ENCODE peak calls at places on chromosomes 7 and 10, in six cellular contexts. G is GM12878, H is SK-N-SH, I is K562, A is Karpas-422, D is kidney. K is an unnamed sample.

GRCh38 chr7:149790146-149790548 is 16.8 kb upstream of the ZNF467 start:
- DNase-seq in G (no peak), H (peak; percentile 92), I (peak; percentile 91), A (no peak), D (no peak), K (no peak)

GRCh38 chr7:134371536-134371935 is 54.8 kb upstream of the SLC35B4 start:
- DNase-seq in G (no peak), H (no peak), I (no peak), A (no peak), D (no peak), K (no peak)

GRCh38 chr10:118940386-118940785 is 89.1 kb upstream of the NANOS1 start:
- DNase-seq in G (no peak), H (no peak), I (no peak), A (no peak), D (no peak), K (no peak)

GRCh38 chr10:60496181-60496580 is 106.5 kb upstream of the ANK3 start:
- DNase-seq in G (no peak), H (no peak), I (no peak), A (no peak), D (no peak), K (no peak)

GRCh38 chr7:156122752-156123354 is 310.6 kb upstream of the SHH start:
- DNase-seq in G (no peak), H (no peak), I (no peak), A (no peak), D (no peak), K (no peak)

GRCh38 chr7:727806-728460 is 852 bp upstream of the PRKAR1B start:
- DNase-seq in G (no peak), H (peak; percentile 82), I (peak; percentile 48), A (no peak), D (no peak), K (no peak)

GRCh38 chr10:8133146-8133545 is 78.7 kb downstream of the GATA3 start:
- DNase-seq in G (peak; percentile 80), H (no peak), I (no peak), A (no peak), D (no peak), K (peak; percentile 64)

GRCh38 chr7:157849726-157850125 is 512.9 kb downstream of the DNAJB6 start:
- DNase-seq in G (no peak), H (no peak), I (no peak), A (no peak), D (peak; percentile 29), K (no peak)

GRCh38 chr10:10824611-10825148 is 193.0 kb upstream of the CELF2 start:
- DNase-seq in G (no peak), H (no peak), I (no peak), A (no peak), D (no peak), K (no peak)

GRCh38 chr7:32163911-32164310 is 93.7 kb upstream of the PDE1C start:
- DNase-seq in G (no peak), H (no peak), I (no peak), A (no peak), D (no peak), K (no peak)

GRCh38 chr10:88952647-88953111 is at the start of gene ACTA2:
- DNase-seq in G (no peak), H (peak; percentile 38), I (no peak), A (no peak), D (peak; percentile 87), K (no peak)

GRCh38 chr10:88949051-88949450 is 3.5 kb downstream of the ACTA2 start:
- DNase-seq in G (no peak), H (no peak), I (no peak), A (no peak), D (no peak), K (no peak)

GRCh38 chr10:88953662-88954061 is 1.1 kb upstream of the ACTA2 start:
- DNase-seq in G (no peak), H (no peak), I (no peak), A (no peak), D (no peak), K (no peak)

GRCh38 chr10:88946965-88947590 is 5.5 kb downstream of the ACTA2 start:
- DNase-seq in G (no peak), H (no peak), I (no peak), A (no peak), D (no peak), K (no peak)

GRCh38 chr10:88949912-88950664 is 2.5 kb downstream of the ACTA2 start:
- DNase-seq in G (no peak), H (no peak), I (no peak), A (no peak), D (no peak), K (no peak)
- H3K9ac ChIP-seq in G (no peak overlapping the region), H (peak overlapping the region; percentile 46), I (no peak overlapping the region), A (no peak overlapping the region), D (no peak overlapping the region), K (no peak overlapping the region)

GRCh38 chr10:101617824-101618568 is 29.9 kb downstream of the DPCD start:
- DNase-seq in G (no peak), H (no peak), I (no peak), A (no peak), D (peak; percentile 43), K (no peak)
- H3K9ac ChIP-seq in G (no peak overlapping the region), H (no peak overlapping the region), I (peak overlapping the region; percentile 58), A (peak overlapping the region; percentile 14), D (no peak overlapping the region), K (no peak overlapping the region)

GRCh38 chr7:30504347-30505173 is at the start of gene GGCT:
- DNase-seq in G (peak; percentile 95), H (peak; percentile 100), I (peak; percentile 100), A (peak; percentile 99), D (peak; percentile 99), K (peak; percentile 98)

GRCh38 chr7:30502470-30503251 is 2.0 kb downstream of the GGCT start:
- DNase-seq in G (no peak), H (no peak), I (no peak), A (peak; percentile 44), D (no peak), K (no peak)

GRCh38 chr7:30503273-30504212 is 1.1 kb downstream of the GGCT start:
- DNase-seq in G (no peak), H (peak; percentile 33), I (no peak), A (peak; percentile 34), D (no peak), K (no peak)

GRCh38 chr7:30501264-30501663 is 3.4 kb downstream of the GGCT start:
- DNase-seq in G (no peak), H (no peak), I (no peak), A (no peak), D (no peak), K (no peak)

DNA sequence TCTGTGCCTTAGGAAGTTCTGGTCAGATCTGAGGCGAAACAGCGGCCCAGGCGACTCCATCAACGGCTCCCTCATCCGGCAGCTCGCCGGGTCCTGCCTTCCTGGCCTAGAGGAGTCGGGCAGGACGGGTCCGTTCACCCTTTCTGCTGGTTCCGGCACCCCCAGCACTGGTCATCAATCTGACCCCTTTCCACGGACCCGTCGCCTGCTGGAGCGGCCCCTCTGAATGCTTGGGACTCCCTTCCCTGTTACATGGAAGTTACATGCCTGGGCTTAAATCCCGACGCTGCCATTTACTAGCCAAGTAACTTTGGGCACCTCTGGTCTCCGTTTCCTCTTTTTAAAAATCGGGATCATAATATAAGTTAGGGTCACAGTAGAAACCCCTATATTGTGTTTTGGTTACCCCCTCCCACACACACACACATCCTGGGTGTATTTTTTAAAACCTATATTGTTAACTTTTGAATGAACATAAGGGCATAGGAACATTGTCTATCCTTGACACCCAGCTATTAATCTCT is 607 bp upstream of the GGCT start:
- DNase-seq in G (no peak), H (no peak), I (no peak), A (no peak), D (no peak), K (no peak)
- H3K9ac ChIP-seq in G (peak overlapping the region; percentile 86), H (peak overlapping the region; percentile 76), I (peak overlapping the region; percentile 91), A (peak overlapping the region; percentile 70), D (peak overlapping the region; percentile 93), K (peak overlapping the region; percentile 92)

DNA sequence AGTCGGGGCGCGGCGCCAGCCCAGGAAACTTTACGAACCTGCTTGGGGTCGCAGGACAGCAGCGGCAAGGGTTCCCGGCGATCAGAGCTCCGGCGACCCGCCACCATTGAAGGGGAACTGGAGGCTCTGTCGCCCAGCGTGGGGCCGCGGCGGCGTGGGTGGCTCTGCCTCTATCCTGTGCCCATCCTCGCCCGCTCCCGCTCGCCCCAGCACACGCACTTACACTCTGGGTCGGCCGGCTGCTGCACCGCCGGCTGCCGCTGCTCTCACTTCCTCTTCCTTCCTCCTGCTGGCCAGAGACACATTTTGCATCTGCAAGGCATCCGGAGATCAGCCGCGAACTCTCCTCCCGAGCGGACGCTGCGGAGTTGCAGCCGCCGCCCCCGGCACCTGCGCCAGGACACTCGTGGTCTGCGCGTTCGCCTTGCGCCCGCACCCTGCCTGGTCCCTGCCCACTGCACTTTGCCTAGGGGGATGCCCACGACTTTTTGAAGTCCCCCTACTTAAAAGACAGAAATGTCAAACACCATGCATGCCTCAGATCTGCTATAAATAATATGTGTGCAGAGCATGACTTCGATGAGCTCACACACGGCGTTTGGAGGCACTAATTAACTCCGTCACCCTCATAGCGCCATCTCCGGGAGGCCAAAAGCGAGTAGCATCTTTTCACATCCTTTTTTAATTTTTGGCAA is at the start of gene ELMO1:
- DNase-seq in G (peak; percentile 42), H (peak; percentile 94), I (peak; percentile 21), A (peak; percentile 96), D (peak; percentile 92), K (peak; percentile 72)
- H3K9ac ChIP-seq in G (peak within 1 kb of the TSS; percentile 11), H (no peak within 1 kb of the TSS), I (peak within 1 kb of the TSS; percentile 45), A (peak within 1 kb of the TSS; percentile 71), D (peak within 1 kb of the TSS; percentile 41), K (peak within 1 kb of the TSS; percentile 54)

GRCh38 chr10:114624422-114624821 is 33.7 kb downstream of the ABLIM1 start:
- DNase-seq in G (no peak), H (no peak), I (no peak), A (no peak), D (no peak), K (no peak)

GRCh38 chr10:114628106-114628505 is 30.0 kb downstream of the ABLIM1 start:
- DNase-seq in G (no peak), H (no peak), I (no peak), A (no peak), D (no peak), K (no peak)

GRCh38 chr10:114624941-114625780 is 32.9 kb downstream of the ABLIM1 start:
- DNase-seq in G (no peak), H (no peak), I (no peak), A (no peak), D (no peak), K (no peak)

GRCh38 chr10:114629083-114629823 is 28.8 kb downstream of the ABLIM1 start:
- DNase-seq in G (no peak), H (no peak), I (no peak), A (no peak), D (no peak), K (no peak)

DNA sequence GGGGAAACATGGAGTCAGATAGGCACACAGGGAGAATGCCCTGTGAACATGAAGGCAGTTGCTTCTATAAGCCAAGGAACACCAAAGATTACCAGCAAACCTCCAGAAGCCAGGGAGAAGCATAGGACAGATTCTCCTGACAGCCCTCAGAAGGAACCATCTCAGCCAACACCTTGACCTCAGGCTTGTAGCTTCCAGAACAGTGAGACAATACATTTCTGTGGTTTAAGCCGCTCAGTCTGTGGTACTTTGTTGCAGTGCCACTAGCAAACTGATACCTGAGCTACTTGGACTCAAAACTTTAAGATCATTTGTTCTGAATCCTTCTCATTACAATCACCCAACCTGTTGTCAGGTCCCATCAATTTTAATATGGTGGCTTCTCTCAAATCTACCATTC is 31.2 kb downstream of the ABLIM1 start:
- DNase-seq in G (no peak), H (no peak), I (no peak), A (no peak), D (no peak), K (no peak)
- H3K9ac ChIP-seq in G (no peak overlapping the region), H (no peak overlapping the region), I (no peak overlapping the region), A (no peak overlapping the region), D (no peak overlapping the region), K (no peak overlapping the region)

GRCh38 chr10:42490368-42490767 is 148.0 kb downstream of the ZNF33B start:
- DNase-seq in G (no peak), H (no peak), I (no peak), A (no peak), D (no peak), K (no peak)
- H3K9ac ChIP-seq in G (no peak overlapping the region), H (no peak overlapping the region), I (no peak overlapping the region), A (no peak overlapping the region), D (no peak overlapping the region), K (no peak overlapping the region)

K was measured in DND-41.